ENCODE peak calls at places on chromosomes 3 and 15, in ten cellular contexts. One of them, this sample, is unnamed.

GRCh38 chr3:9169951-9170850 is 79.2 kb downstream of the SRGAP3 start:
- DNase-seq in foreskin fibroblast: no peak
- DNase-seq in mammary epithelial cell: no peak
- DNase-seq in epithelial cell of esophagus: no peak
- DNase-seq in cardiac fibroblast: no peak
- DNase-seq in lower leg skin: no peak
- DNase-seq in A549: no peak
- DNase-seq in tibial artery: no peak
- DNase-seq in AG09309: no peak
- DNase-seq in mucosa of descending colon: no peak
- DNase-seq in this sample: no peak

GRCh38 chr15:95174880-95175279 is 943.5 kb downstream of the MCTP2 start:
- DNase-seq in foreskin fibroblast: peak
- DNase-seq in mammary epithelial cell: no peak
- DNase-seq in epithelial cell of esophagus: peak
- DNase-seq in cardiac fibroblast: peak
- DNase-seq in lower leg skin: peak
- DNase-seq in A549: no peak
- DNase-seq in tibial artery: no peak
- DNase-seq in AG09309: no peak
- DNase-seq in mucosa of descending colon: no peak
- DNase-seq in this sample: no peak

GRCh38 chr3:126389792-126390142 is 4.9 kb upstream of the CFAP100 start:
- DNase-seq in foreskin fibroblast: no peak
- DNase-seq in mammary epithelial cell: no peak
- DNase-seq in epithelial cell of esophagus: no peak
- DNase-seq in cardiac fibroblast: no peak
- DNase-seq in lower leg skin: no peak
- DNase-seq in A549: no peak
- DNase-seq in tibial artery: no peak
- DNase-seq in AG09309: no peak
- DNase-seq in mucosa of descending colon: no peak
- DNase-seq in this sample: no peak

GRCh38 chr3:66830301-66830700 is 167.8 kb upstream of the KBTBD8 start:
- DNase-seq in foreskin fibroblast: no peak
- DNase-seq in mammary epithelial cell: no peak
- DNase-seq in epithelial cell of esophagus: no peak
- DNase-seq in cardiac fibroblast: no peak
- DNase-seq in lower leg skin: no peak
- DNase-seq in A549: no peak
- DNase-seq in tibial artery: no peak
- DNase-seq in AG09309: no peak
- DNase-seq in mucosa of descending colon: peak
- DNase-seq in this sample: no peak

GRCh38 chr15:80211976-80212375 is 40.0 kb downstream of the CTXND1 start:
- DNase-seq in foreskin fibroblast: no peak
- DNase-seq in mammary epithelial cell: peak
- DNase-seq in epithelial cell of esophagus: peak
- DNase-seq in cardiac fibroblast: no peak
- DNase-seq in lower leg skin: no peak
- DNase-seq in A549: no peak
- DNase-seq in tibial artery: no peak
- DNase-seq in AG09309: no peak
- DNase-seq in mucosa of descending colon: no peak
- DNase-seq in this sample: no peak

GRCh38 chr3:194274424-194275085 is 76.6 kb downstream of the CPN2 start:
- DNase-seq in foreskin fibroblast: no peak
- DNase-seq in mammary epithelial cell: no peak
- DNase-seq in epithelial cell of esophagus: no peak
- DNase-seq in cardiac fibroblast: peak
- DNase-seq in lower leg skin: no peak
- DNase-seq in A549: no peak
- DNase-seq in tibial artery: peak
- DNase-seq in AG09309: no peak
- DNase-seq in mucosa of descending colon: no peak
- DNase-seq in this sample: no peak

GRCh38 chr15:29911705-29912104 is 89.4 kb upstream of the TJP1 start:
- DNase-seq in foreskin fibroblast: peak
- DNase-seq in mammary epithelial cell: no peak
- DNase-seq in epithelial cell of esophagus: no peak
- DNase-seq in cardiac fibroblast: peak
- DNase-seq in lower leg skin: no peak
- DNase-seq in A549: no peak
- DNase-seq in tibial artery: no peak
- DNase-seq in AG09309: no peak
- DNase-seq in mucosa of descending colon: no peak
- DNase-seq in this sample: no peak

GRCh38 chr3:150105025-150105424 is 134.3 kb upstream of the PFN2 start:
- DNase-seq in foreskin fibroblast: no peak
- DNase-seq in mammary epithelial cell: no peak
- DNase-seq in epithelial cell of esophagus: no peak
- DNase-seq in cardiac fibroblast: no peak
- DNase-seq in lower leg skin: no peak
- DNase-seq in A549: no peak
- DNase-seq in tibial artery: no peak
- DNase-seq in AG09309: no peak
- DNase-seq in mucosa of descending colon: no peak
- DNase-seq in this sample: no peak

GRCh38 chr15:87348746-87349145 is 907.8 kb downstream of the NTRK3 start:
- DNase-seq in foreskin fibroblast: peak
- DNase-seq in mammary epithelial cell: no peak
- DNase-seq in epithelial cell of esophagus: peak
- DNase-seq in cardiac fibroblast: peak
- DNase-seq in lower leg skin: no peak
- DNase-seq in A549: peak
- DNase-seq in tibial artery: no peak
- DNase-seq in AG09309: no peak
- DNase-seq in mucosa of descending colon: no peak
- DNase-seq in this sample: no peak

GRCh38 chr3:119731545-119732343 is 28.9 kb downstream of the CFAP91 start:
- DNase-seq in foreskin fibroblast: peak
- DNase-seq in mammary epithelial cell: peak
- DNase-seq in epithelial cell of esophagus: peak
- DNase-seq in cardiac fibroblast: peak
- DNase-seq in lower leg skin: no peak
- DNase-seq in A549: no peak
- DNase-seq in tibial artery: no peak
- DNase-seq in AG09309: no peak
- DNase-seq in mucosa of descending colon: no peak
- DNase-seq in this sample: no peak

GRCh38 chr15:98419173-98419814 is 229.0 kb upstream of the IGF1R start:
- DNase-seq in foreskin fibroblast: no peak
- DNase-seq in mammary epithelial cell: no peak
- DNase-seq in epithelial cell of esophagus: no peak
- DNase-seq in cardiac fibroblast: no peak
- DNase-seq in lower leg skin: no peak
- DNase-seq in A549: no peak
- DNase-seq in tibial artery: no peak
- DNase-seq in AG09309: no peak
- DNase-seq in mucosa of descending colon: no peak
- DNase-seq in this sample: no peak

GRCh38 chr15:90414408-90415028 is 26.5 kb downstream of the IQGAP1 start:
- DNase-seq in foreskin fibroblast: peak
- DNase-seq in mammary epithelial cell: peak
- DNase-seq in epithelial cell of esophagus: peak
- DNase-seq in cardiac fibroblast: peak
- DNase-seq in lower leg skin: no peak
- DNase-seq in A549: peak
- DNase-seq in tibial artery: no peak
- DNase-seq in AG09309: no peak
- DNase-seq in mucosa of descending colon: no peak
- DNase-seq in this sample: no peak

GRCh38 chr3:111863942-111864341 is 4.9 kb downstream of the PHLDB2 start:
- DNase-seq in foreskin fibroblast: no peak
- DNase-seq in mammary epithelial cell: no peak
- DNase-seq in epithelial cell of esophagus: no peak
- DNase-seq in cardiac fibroblast: no peak
- DNase-seq in lower leg skin: no peak
- DNase-seq in A549: no peak
- DNase-seq in tibial artery: no peak
- DNase-seq in AG09309: no peak
- DNase-seq in mucosa of descending colon: no peak
- DNase-seq in this sample: no peak

DNA sequence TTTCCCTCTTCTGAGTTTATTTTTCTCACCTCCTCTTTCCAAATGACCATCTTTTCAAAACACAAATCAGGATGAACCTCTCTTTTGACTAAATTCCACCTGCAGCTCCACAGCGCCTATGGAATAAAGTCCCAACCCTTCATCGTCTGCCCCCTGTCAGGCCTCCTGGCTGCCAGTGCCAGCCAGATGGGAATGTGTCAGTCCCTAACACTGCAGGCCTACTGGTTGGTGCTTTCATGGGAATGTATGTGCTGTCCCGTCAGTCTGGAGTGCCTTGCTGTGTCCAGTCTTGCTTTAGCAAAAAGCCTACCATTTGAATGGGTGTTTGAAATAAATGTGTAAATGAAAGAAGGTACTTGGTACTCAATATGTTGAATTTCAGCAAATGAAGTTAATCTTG is 310.1 kb downstream of the THSD4 start:
- DNase-seq in foreskin fibroblast: no peak
- DNase-seq in mammary epithelial cell: no peak
- DNase-seq in epithelial cell of esophagus: no peak
- DNase-seq in cardiac fibroblast: no peak
- DNase-seq in lower leg skin: no peak
- DNase-seq in A549: no peak
- DNase-seq in tibial artery: no peak
- DNase-seq in AG09309: no peak
- DNase-seq in mucosa of descending colon: no peak
- DNase-seq in this sample: no peak
- TF ChIP-seq CTCF in foreskin fibroblast: no peak
- TF ChIP-seq CTCF in mammary epithelial cell: no peak
- TF ChIP-seq CTCF in epithelial cell of esophagus: no peak
- TF ChIP-seq CTCF in cardiac fibroblast: no peak
- TF ChIP-seq CTCF in lower leg skin: no peak
- TF ChIP-seq CTCF in A549: no peak
- TF ChIP-seq CTCF in tibial artery: no peak
- TF ChIP-seq CTCF in AG09309: no peak
- TF ChIP-seq CTCF in mucosa of descending colon: no peak
- TF ChIP-seq CTCF in this sample: no peak

DNA sequence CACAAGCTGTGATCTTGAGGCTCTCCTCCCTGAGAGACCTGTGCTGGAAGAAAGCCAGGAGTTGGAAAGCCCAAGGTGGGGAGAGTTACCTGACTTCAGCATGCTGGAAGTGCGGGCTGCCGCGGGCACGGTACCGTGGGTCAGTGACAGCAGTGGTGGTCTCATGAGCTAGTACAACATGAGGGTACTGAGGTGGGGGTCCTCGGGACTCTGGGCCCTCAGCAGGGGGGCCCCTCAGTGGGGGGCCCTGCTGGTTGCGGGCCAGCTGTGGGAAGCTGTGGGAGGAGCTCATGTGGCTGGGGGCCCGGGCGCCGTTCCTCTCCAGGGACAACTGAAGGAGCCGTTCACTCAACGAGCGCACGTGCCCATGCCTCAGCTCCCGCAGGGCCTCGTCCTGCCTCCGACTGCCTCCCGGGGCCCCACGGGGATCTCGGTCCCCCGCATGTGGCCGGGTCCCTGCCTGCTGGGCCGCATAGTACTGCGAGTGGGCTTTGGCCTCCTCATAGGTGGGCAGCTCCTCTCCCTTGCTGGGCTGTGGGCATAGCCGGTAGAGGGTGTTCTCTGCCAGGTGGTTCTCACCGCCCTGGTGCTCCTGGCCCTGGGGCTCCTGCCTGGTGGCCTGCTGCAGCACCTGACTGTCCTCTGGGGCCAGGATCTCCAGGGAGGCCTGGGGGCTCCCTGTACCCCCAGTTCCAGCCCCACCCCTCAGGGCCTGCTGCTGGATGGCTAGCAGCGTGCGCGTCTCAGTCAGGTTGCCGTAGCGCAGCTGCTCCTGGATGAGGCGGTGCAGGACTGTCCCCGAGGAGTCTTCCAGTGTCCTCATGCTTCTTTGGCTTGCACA is 3.4 kb downstream of the AMOTL2 start:
- DNase-seq in foreskin fibroblast: no peak
- DNase-seq in mammary epithelial cell: no peak
- DNase-seq in epithelial cell of esophagus: no peak
- DNase-seq in cardiac fibroblast: no peak
- DNase-seq in lower leg skin: no peak
- DNase-seq in A549: no peak
- DNase-seq in tibial artery: peak
- DNase-seq in AG09309: no peak
- DNase-seq in mucosa of descending colon: no peak
- DNase-seq in this sample: no peak
- H3K4me3 ChIP-seq in foreskin fibroblast: peak
- H3K4me3 ChIP-seq in mammary epithelial cell: peak
- H3K4me3 ChIP-seq in epithelial cell of esophagus: no peak
- H3K4me3 ChIP-seq in cardiac fibroblast: peak
- H3K4me3 ChIP-seq in lower leg skin: no peak
- H3K4me3 ChIP-seq in A549: peak
- H3K4me3 ChIP-seq in tibial artery: peak
- H3K4me3 ChIP-seq in AG09309: peak
- H3K4me3 ChIP-seq in mucosa of descending colon: no peak
- H3K4me3 ChIP-seq in this sample: no peak

DNA sequence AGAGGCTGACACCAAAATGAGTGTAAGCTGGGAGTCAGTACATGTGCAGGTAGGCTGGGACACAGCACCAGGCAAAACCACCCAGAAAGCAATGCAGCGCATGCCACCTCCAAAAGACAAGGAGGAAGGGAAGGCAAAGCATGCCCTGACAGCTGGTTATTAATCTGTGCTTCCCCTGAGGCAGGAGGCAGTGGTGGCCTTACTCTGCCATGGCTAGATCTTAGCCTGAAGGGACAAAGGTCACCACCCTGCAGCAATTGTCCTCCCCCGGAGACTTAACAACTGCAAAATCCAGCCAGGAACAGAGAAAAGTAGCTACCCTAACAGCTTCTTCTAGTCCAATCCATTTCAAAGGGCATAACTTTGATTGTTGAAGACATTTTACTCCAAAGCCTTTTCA is 73.7 kb downstream of the PLD1 start:
- DNase-seq in foreskin fibroblast: no peak
- DNase-seq in mammary epithelial cell: no peak
- DNase-seq in epithelial cell of esophagus: no peak
- DNase-seq in cardiac fibroblast: no peak
- DNase-seq in lower leg skin: no peak
- DNase-seq in A549: no peak
- DNase-seq in tibial artery: no peak
- DNase-seq in AG09309: no peak
- DNase-seq in mucosa of descending colon: no peak
- DNase-seq in this sample: no peak
- TF ChIP-seq CTCF in foreskin fibroblast: no peak
- TF ChIP-seq CTCF in mammary epithelial cell: no peak
- TF ChIP-seq CTCF in epithelial cell of esophagus: no peak
- TF ChIP-seq CTCF in cardiac fibroblast: no peak
- TF ChIP-seq CTCF in lower leg skin: no peak
- TF ChIP-seq CTCF in A549: no peak
- TF ChIP-seq CTCF in tibial artery: no peak
- TF ChIP-seq CTCF in AG09309: no peak
- TF ChIP-seq CTCF in mucosa of descending colon: no peak
- TF ChIP-seq CTCF in this sample: no peak

DNA sequence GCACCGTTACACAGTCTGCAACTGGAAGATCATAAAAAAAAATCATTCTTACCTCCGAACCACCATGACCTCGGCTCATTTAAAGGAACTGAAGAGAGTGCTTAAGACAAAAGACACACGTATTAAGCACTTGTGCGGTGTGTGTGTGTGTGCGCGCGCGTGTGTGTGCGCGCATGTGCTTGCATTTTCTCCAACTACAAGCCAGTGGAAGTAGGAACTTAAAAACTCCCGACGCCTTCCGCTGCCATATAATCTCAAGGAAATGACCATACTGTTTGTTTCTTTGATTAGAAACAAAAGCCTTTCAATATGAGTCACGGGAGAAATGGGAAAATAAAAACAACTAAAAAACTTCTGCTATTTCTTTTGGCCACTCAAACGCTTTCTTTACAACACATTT is 32.4 kb downstream of the FRMD4B start:
- DNase-seq in foreskin fibroblast: peak
- DNase-seq in mammary epithelial cell: no peak
- DNase-seq in epithelial cell of esophagus: no peak
- DNase-seq in cardiac fibroblast: peak
- DNase-seq in lower leg skin: no peak
- DNase-seq in A549: no peak
- DNase-seq in tibial artery: peak
- DNase-seq in AG09309: no peak
- DNase-seq in mucosa of descending colon: peak
- DNase-seq in this sample: peak
- H3K4me3 ChIP-seq in foreskin fibroblast: no peak
- H3K4me3 ChIP-seq in mammary epithelial cell: no peak
- H3K4me3 ChIP-seq in epithelial cell of esophagus: no peak
- H3K4me3 ChIP-seq in cardiac fibroblast: no peak
- H3K4me3 ChIP-seq in lower leg skin: no peak
- H3K4me3 ChIP-seq in A549: no peak
- H3K4me3 ChIP-seq in tibial artery: peak
- H3K4me3 ChIP-seq in AG09309: peak
- H3K4me3 ChIP-seq in mucosa of descending colon: no peak
- H3K4me3 ChIP-seq in this sample: peak

This sample was measured in GM12865.